ENCODE peak calls at places on chromosome 16, in nine cellular contexts. Z is progenitor cell of endocrine pancreas; A is kidney; R is CD8-positive, alpha-beta T cell; X is cardiac muscle cell; Q is endothelial cell; C is fibroblast of mammary gland; M is nephron progenitor cell; G is GM12865. T is an unnamed sample.
A peak's percentile ranks its signal among the peaks of the same experiment; 100 is the strongest.

GRCh38 chr16:80027007-80027965 is 426.7 kb upstream of the MAF start:
- DNase-seq in C (peak; percentile 54), G (peak; percentile 54), X (no peak), A (peak; percentile 84), R (peak; percentile 14), Q (peak; percentile 15), Z (no peak), M (no peak), T (peak; percentile 14)

GRCh38 chr16:15993946-15994665 is 44.7 kb downstream of the ABCC1 start:
- DNase-seq in R (no peak), Z (no peak), X (no peak), G (no peak), Q (no peak), M (no peak), C (peak; percentile 83), A (no peak), T (no peak)

GRCh38 chr16:47136101-47136820 is 7.5 kb downstream of the NETO2 start:
- DNase-seq in A (no peak), Q (no peak), Z (no peak), M (no peak), R (no peak), X (no peak), G (peak; percentile 36), C (peak; percentile 44), T (no peak)

GRCh38 chr16:73068546-73069401 is 20.8 kb upstream of the ZFHX3 start:
- DNase-seq in M (no peak), R (no peak), G (no peak), A (peak; percentile 92), X (peak; percentile 82), Q (no peak), Z (no peak), C (peak; percentile 93), T (no peak)

GRCh38 chr16:88503374-88503770 is 50.3 kb downstream of the ZFPM1 start:
- DNase-seq in C (peak; percentile 7), A (no peak), G (no peak), R (no peak), X (no peak), M (no peak), Z (no peak), Q (no peak), T (no peak)

GRCh38 chr16:70160388-70160787 is 13.2 kb upstream of the CLEC18C start:
- DNase-seq in R (no peak), Q (no peak), Z (no peak), M (no peak), A (no peak), C (no peak), G (no peak), X (no peak), T (no peak)

GRCh38 chr16:88407807-88408206 is 25.0 kb downstream of the ZNF469 start:
- DNase-seq in A (no peak), G (no peak), Z (no peak), C (no peak), M (no peak), R (no peak), Q (no peak), X (no peak), T (no peak)

GRCh38 chr16:88681709-88682451 is 4.4 kb downstream of the SNAI3 start:
- DNase-seq in A (peak; percentile 87), Z (no peak), X (no peak), C (no peak), R (no peak), Q (no peak), M (no peak), G (peak; percentile 97), T (no peak)

GRCh38 chr16:81238296-81239011 is at the start of gene BCO1:
- DNase-seq in A (no peak), R (no peak), Q (no peak), G (no peak), Z (no peak), M (no peak), X (no peak), C (peak; percentile 73), T (no peak)

GRCh38 chr16:19232988-19233387 is 52.5 kb upstream of the CLEC19A start:
- DNase-seq in X (no peak), A (no peak), C (no peak), Z (no peak), R (no peak), M (no peak), G (no peak), Q (no peak), T (no peak)

GRCh38 chr16:4556112-4556511 is at the start of gene C16orf96:
- DNase-seq in X (no peak), C (no peak), A (no peak), R (no peak), Z (no peak), M (no peak), G (no peak), Q (no peak), T (no peak)

GRCh38 chr16:83652898-83653297 is 154.9 kb upstream of the HSBP1 start:
- DNase-seq in Z (no peak), X (no peak), Q (no peak), G (no peak), M (no peak), R (no peak), C (peak; percentile 2), A (no peak), T (no peak)

GRCh38 chr16:88340755-88341150 is 42.0 kb upstream of the ZNF469 start:
- DNase-seq in R (no peak), Q (no peak), M (no peak), Z (no peak), A (peak; percentile 56), C (no peak), X (no peak), G (no peak), T (no peak)

GRCh38 chr16:4351880-4352279 is 759 bp upstream of the PAM16 start:
- DNase-seq in R (no peak), Q (no peak), Z (no peak), C (peak; percentile 52), G (no peak), M (no peak), X (no peak), A (no peak), T (no peak)

GRCh38 chr16:66248096-66248495 is 118.4 kb upstream of the CDH5 start:
- DNase-seq in X (no peak), C (peak; percentile 90), M (no peak), G (no peak), A (peak; percentile 84), R (no peak), Z (no peak), Q (no peak), T (no peak)

GRCh38 chr16:11439790-11440656 is 94.8 kb downstream of the RMI2 start:
- DNase-seq in R (no peak), G (no peak), Z (no peak), Q (no peak), X (no peak), C (no peak), M (no peak), A (no peak), T (no peak)

GRCh38 chr16:30658731-30659506 is 688 bp downstream of the FBRS start:
- DNase-seq in G (peak; percentile 99), Q (peak; percentile 68), Z (peak; percentile 62), M (peak; percentile 72), X (peak; percentile 93), R (no peak), C (peak; percentile 95), A (peak; percentile 96), T (peak; percentile 81)

GRCh38 chr16:68707341-68708152 is 29.5 kb upstream of the CDH1 start:
- DNase-seq in Q (peak; percentile 6), X (peak; percentile 62), G (no peak), C (no peak), A (peak; percentile 95), M (peak; percentile 33), R (no peak), Z (no peak), T (peak; percentile 32)
- TF ChIP-seq CTCF in Q (no peak), X (peak; percentile 35), G (no peak), C (no peak), A (peak; percentile 14), M (peak; percentile 26), R (no peak), Z (peak; percentile 40), T (no peak)

GRCh38 chr16:6828690-6829089 is 504.0 kb upstream of the RBFOX1 start:
- DNase-seq in Q (no peak), Z (no peak), G (no peak), M (no peak), C (no peak), A (no peak), X (no peak), R (no peak), T (no peak)

GRCh38 chr16:6827931-6828330 is 504.7 kb upstream of the RBFOX1 start:
- DNase-seq in X (no peak), R (no peak), G (no peak), Z (no peak), C (no peak), M (no peak), A (no peak), Q (no peak), T (no peak)

GRCh38 chr16:6827272-6827671 is 505.4 kb upstream of the RBFOX1 start:
- DNase-seq in R (no peak), Q (no peak), C (no peak), M (no peak), X (no peak), G (no peak), A (no peak), Z (no peak), T (no peak)
- TF ChIP-seq CTCF in R (no peak), Q (no peak), C (no peak), M (no peak), X (no peak), G (no peak), A (no peak), Z (no peak), T (no peak)

DNA sequence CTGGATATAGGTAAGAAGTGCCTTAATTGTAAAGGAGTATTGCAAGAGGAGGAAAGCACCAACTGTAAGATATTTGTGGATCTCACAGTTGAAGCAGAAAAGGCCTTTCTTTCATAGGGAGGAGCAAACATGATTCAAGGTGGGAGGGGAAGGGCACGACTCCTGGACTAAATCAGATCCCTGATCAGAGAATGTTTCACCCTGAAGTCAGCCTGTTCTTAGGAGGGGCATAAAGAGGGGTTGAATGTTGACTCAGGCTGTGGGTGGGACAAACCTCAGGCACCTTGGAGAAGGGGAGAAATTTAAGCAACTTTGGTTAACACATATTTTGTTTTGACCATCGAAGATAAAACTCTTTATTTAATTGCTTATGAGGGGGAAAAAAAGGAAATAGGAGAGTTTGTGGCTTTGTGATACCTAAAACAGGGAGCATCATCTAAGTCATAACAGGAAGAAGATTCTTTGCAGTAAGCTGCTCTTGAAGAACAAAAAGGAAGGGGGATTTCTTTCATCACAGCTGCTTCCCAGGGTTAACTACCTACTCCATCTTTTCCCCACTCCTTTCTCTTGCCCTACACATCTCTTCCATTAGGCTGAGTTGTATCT is 158.6 kb upstream of the ZNF267 start:
- DNase-seq in C (peak; percentile 14), X (no peak), G (no peak), Q (no peak), M (no peak), R (no peak), A (no peak), Z (no peak), T (no peak)
- TF ChIP-seq CTCF in C (no peak), X (no peak), G (no peak), Q (no peak), M (no peak), R (no peak), A (no peak), Z (no peak), T (no peak)

DNA sequence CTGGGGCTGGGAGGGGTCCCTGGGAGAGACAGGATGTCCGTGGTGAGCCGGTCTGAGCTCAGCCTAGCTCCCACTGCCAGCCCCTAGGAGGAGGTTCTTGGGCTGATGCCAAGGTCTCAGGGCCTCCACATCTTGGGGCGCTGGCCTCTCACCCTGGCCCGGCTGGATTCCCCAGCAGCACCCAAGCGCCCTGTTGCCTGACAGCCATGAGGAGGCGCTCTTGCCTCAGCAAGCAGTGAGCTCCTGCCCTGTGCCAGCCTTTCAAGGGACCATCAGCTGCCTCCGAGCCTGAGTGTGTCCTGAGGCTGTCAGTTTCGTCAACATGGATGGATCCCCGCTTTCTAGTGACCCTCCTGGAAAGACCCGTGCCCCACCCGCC is 234.9 kb upstream of the CIBAR2 start:
- DNase-seq in Z (no peak), Q (no peak), A (peak; percentile 64), M (peak; percentile 47), X (peak; percentile 34), G (peak; percentile 23), C (no peak), R (no peak), T (no peak)
- TF ChIP-seq CTCF in Z (peak; percentile 45), Q (no peak), A (peak; percentile 7), M (peak; percentile 53), X (peak; percentile 47), G (peak; percentile 33), C (peak; percentile 40), R (no peak), T (peak; percentile 35)

T was measured in glutamatergic neuron.